ENCODE peak calls at places on chromosomes 13 and 19, in seven cellular contexts. J, M, G, Y, V, D and E are unnamed samples.

GRCh38 chr13:114035583-114036501 is 62.0 kb upstream of the C13orf46 start:
- DNase-seq in J (no peak), G (peak), Y (no peak), V (peak), M (peak), D (no peak), E (no peak)

GRCh38 chr19:5692785-5693194 is 2.7 kb downstream of the RPL36 start:
- DNase-seq in G (no peak), D (no peak), V (no peak), M (no peak), J (no peak), Y (no peak), E (no peak)

GRCh38 chr19:13784731-13785452 is 10.4 kb upstream of the ZSWIM4 start:
- DNase-seq in M (peak), D (no peak), J (peak), V (no peak), Y (peak), G (peak), E (no peak)

GRCh38 chr19:50660083-50660366 is 10.8 kb downstream of the C19orf81 start:
- DNase-seq in D (no peak), Y (no peak), G (no peak), J (no peak), V (no peak), M (peak), E (no peak)

GRCh38 chr13:98202026-98202425 is 25.0 kb upstream of the RNF113B start:
- DNase-seq in V (no peak), D (no peak), G (no peak), Y (no peak), J (no peak), M (peak), E (no peak)

GRCh38 chr19:13128583-13128982 is 10.5 kb downstream of the NACC1 start:
- DNase-seq in G (no peak), M (no peak), J (no peak), D (no peak), V (no peak), Y (no peak), E (no peak)

GRCh38 chr13:41985788-41986508 is 25.0 kb upstream of the VWA8 start:
- DNase-seq in D (no peak), M (no peak), G (no peak), J (no peak), V (peak), Y (no peak), E (no peak)

GRCh38 chr19:44050740-44051653 is 839 bp upstream of the ZNF223 start:
- DNase-seq in D (no peak), V (no peak), Y (peak), M (no peak), G (peak), J (peak), E (no peak)

GRCh38 chr13:34334984-34335661 is 517.2 kb downstream of the RFC3 start:
- DNase-seq in Y (no peak), M (no peak), G (no peak), V (no peak), D (no peak), J (no peak), E (no peak)

GRCh38 chr19:49939721-49940481 is 10.6 kb upstream of the NUP62 start:
- DNase-seq in Y (peak), V (no peak), D (no peak), G (no peak), J (no peak), M (no peak), E (no peak)

GRCh38 chr13:22369840-22370239 is 699.0 kb downstream of the FGF9 start:
- DNase-seq in V (no peak), J (no peak), Y (no peak), D (no peak), M (no peak), G (no peak), E (no peak)

GRCh38 chr19:41076286-41076685 is 12.0 kb upstream of the CYP2A13 start:
- DNase-seq in M (no peak), Y (no peak), D (no peak), G (no peak), J (no peak), V (no peak), E (no peak)

GRCh38 chr13:103510007-103510406 is 443.8 kb upstream of the SLC10A2 start:
- DNase-seq in D (no peak), M (peak), G (no peak), J (no peak), V (no peak), Y (no peak), E (no peak)

GRCh38 chr13:40483601-40484000 is 182.8 kb downstream of the FOXO1 start:
- DNase-seq in V (no peak), M (no peak), Y (no peak), D (no peak), J (no peak), G (peak), E (no peak)

GRCh38 chr13:75705908-75706307 is 69.8 kb downstream of the LMO7 start:
- DNase-seq in G (no peak), D (no peak), J (no peak), Y (no peak), V (no peak), M (no peak), E (no peak)

GRCh38 chr19:30518965-30519606 is 146.9 kb downstream of the ZNF536 start:
- DNase-seq in Y (no peak), J (no peak), D (no peak), G (no peak), V (no peak), M (no peak), E (no peak)

GRCh38 chr19:9962623-9963290 is 26.4 kb upstream of the OLFM2 start:
- DNase-seq in G (no peak), J (no peak), V (no peak), M (no peak), Y (no peak), D (no peak), E (no peak)

GRCh38 chr13:67515895-67516294 is 285.8 kb upstream of the PCDH9 start:
- DNase-seq in M (no peak), Y (no peak), G (no peak), V (peak), J (no peak), D (peak), E (no peak)

GRCh38 chr13:35720690-35721554 is 244.4 kb upstream of the MAB21L1 start:
- DNase-seq in V (no peak), M (peak), G (peak), J (no peak), D (no peak), Y (no peak), E (no peak)